ENCODE peak calls at places on chromosomes 6 and 20, in eight cellular contexts. T is kidney, X is ovary, H is breast epithelium, J is GM12865, Z is brain microvascular endothelial cell, G is lower leg skin, V is uterus. E is an unnamed sample.

GRCh38 chr6:169654590-169655391 is 47.0 kb downstream of the WDR27 start:
- DNase-seq in G (peak), T (peak), H (peak), X (peak), V (peak), J (peak), Z (peak), E (peak)

GRCh38 chr6:25389501-25389900 is 110.3 kb downstream of the CARMIL1 start:
- DNase-seq in H (no peak), X (no peak), Z (no peak), G (no peak), V (no peak), T (no peak), J (no peak), E (peak)

GRCh38 chr6:127302728-127303675 is 36.3 kb downstream of the RNF146 start:
- DNase-seq in H (no peak), Z (peak), T (no peak), V (peak), J (peak), G (peak), X (no peak), E (peak)

GRCh38 chr6:87700729-87701675 is 1.0 kb downstream of the AKIRIN2 start:
- DNase-seq in H (peak), X (peak), G (no peak), V (peak), Z (peak), T (peak), J (peak), E (peak)

GRCh38 chr20:62618622-62619529 is 23.4 kb upstream of the SLCO4A1 start:
- DNase-seq in X (no peak), Z (no peak), T (peak), V (no peak), H (no peak), J (peak), G (no peak), E (no peak)

GRCh38 chr6:36605560-36606391 is 11.6 kb downstream of the SRSF3 start:
- DNase-seq in H (no peak), T (no peak), G (no peak), X (no peak), J (no peak), Z (no peak), V (no peak), E (peak)

GRCh38 chr20:23228912-23229311 is 121.7 kb upstream of the NXT1 start:
- DNase-seq in Z (peak), V (no peak), T (no peak), H (no peak), J (no peak), X (no peak), G (no peak), E (no peak)

GRCh38 chr6:35669441-35669776 is 19.3 kb downstream of the FKBP5 start:
- DNase-seq in H (no peak), G (no peak), Z (peak), T (no peak), J (peak), V (no peak), X (no peak), E (no peak)

GRCh38 chr20:58829531-58829941 is 21.2 kb downstream of the GNAS-AS1 start:
- DNase-seq in J (no peak), X (no peak), Z (no peak), G (no peak), V (no peak), T (no peak), H (peak), E (no peak)

GRCh38 chr6:79630883-79631799 is at the start of gene SH3BGRL2:
- DNase-seq in H (peak), X (peak), J (peak), T (peak), V (peak), G (peak), Z (peak), E (peak)

GRCh38 chr6:60643870-60644269 is 1642.2 kb downstream of the KHDRBS2 start:
- DNase-seq in T (no peak), H (no peak), X (no peak), Z (no peak), G (no peak), V (no peak), J (no peak), E (no peak)

GRCh38 chr20:4603724-4604123 is 118.0 kb upstream of the PRND start:
- DNase-seq in Z (no peak), H (no peak), J (no peak), X (no peak), T (no peak), V (no peak), G (no peak), E (no peak)

GRCh38 chr6:154169193-154169847 is 130.3 kb downstream of the OPRM1 start:
- DNase-seq in T (no peak), X (no peak), V (no peak), Z (no peak), J (no peak), H (no peak), G (no peak), E (no peak)

GRCh38 chr6:140627002-140627401 is 1252.6 kb upstream of the CITED2 start:
- DNase-seq in Z (no peak), H (no peak), T (no peak), X (no peak), J (no peak), V (no peak), G (no peak), E (no peak)

GRCh38 chr20:10131612-10132345 is 86.9 kb upstream of the SNAP25 start:
- DNase-seq in Z (peak), X (peak), H (peak), G (no peak), J (no peak), T (peak), V (peak), E (peak)

GRCh38 chr6:4059115-4059777 is 19.7 kb downstream of the FAM217A start:
- DNase-seq in V (no peak), J (no peak), H (no peak), Z (peak), X (no peak), G (no peak), T (no peak), E (no peak)

GRCh38 chr20:58342104-58342945 is 32.8 kb downstream of the RAB22A start:
- DNase-seq in J (no peak), X (no peak), H (no peak), G (no peak), V (no peak), Z (peak), T (no peak), E (no peak)

GRCh38 chr20:57544838-57545564 is 15.9 kb upstream of the PCK1 start:
- DNase-seq in J (no peak), H (no peak), V (peak), Z (no peak), T (no peak), X (no peak), G (no peak), E (no peak)

GRCh38 chr6:17393335-17394191 is at the start of gene CAP2:
- DNase-seq in G (peak), X (peak), V (peak), Z (peak), J (no peak), T (peak), H (peak), E (peak)

GRCh38 chr6:35728663-35729348 is 8.0 kb upstream of the ARMC12 start:
- DNase-seq in G (peak), V (no peak), H (peak), Z (no peak), T (peak), X (peak), J (no peak), E (peak)

GRCh38 chr6:128421788-128422187 is 98.6 kb downstream of the PTPRK start:
- DNase-seq in H (peak), X (no peak), Z (no peak), T (no peak), V (no peak), J (no peak), G (no peak), E (no peak)

GRCh38 chr6:113047932-113048331 is 700.8 kb downstream of the RFPL4B start:
- DNase-seq in J (no peak), H (no peak), X (no peak), T (no peak), G (no peak), Z (no peak), V (no peak), E (no peak)

GRCh38 chr6:15870354-15871043 is 207.7 kb upstream of the DTNBP1 start:
- DNase-seq in V (no peak), X (no peak), G (no peak), J (no peak), T (no peak), Z (peak), H (no peak), E (no peak)

GRCh38 chr6:139903411-139904157 is 529.1 kb upstream of the CITED2 start:
- DNase-seq in X (no peak), G (no peak), H (no peak), Z (no peak), V (no peak), J (peak), T (no peak), E (no peak)

GRCh38 chr6:139834232-139834631 is 459.8 kb upstream of the CITED2 start:
- DNase-seq in G (peak), V (no peak), Z (no peak), X (no peak), J (no peak), H (no peak), T (no peak), E (no peak)

GRCh38 chr6:81751388-81752083 is 945 bp downstream of the TENT5A start:
- DNase-seq in V (peak), T (peak), X (peak), Z (peak), J (no peak), G (peak), H (peak), E (peak)

GRCh38 chr6:131281471-131282270 is 146.4 kb downstream of the AKAP7 start:
- DNase-seq in T (peak), Z (peak), J (peak), H (peak), X (peak), G (peak), V (no peak), E (peak)

GRCh38 chr6:150156460-150156859 is 13.6 kb downstream of the PPP1R14C start:
- DNase-seq in V (no peak), H (no peak), G (no peak), T (no peak), Z (no peak), J (no peak), X (no peak), E (no peak)

GRCh38 chr20:39004508-39004907 is 42.4 kb downstream of the DHX35 start:
- DNase-seq in Z (no peak), X (no peak), J (peak), T (peak), V (no peak), H (no peak), G (peak), E (no peak)

GRCh38 chr6:33080127-33081089 is 4.6 kb downstream of the HLA-DPB1 start:
- DNase-seq in G (no peak), J (no peak), T (peak), V (peak), H (peak), Z (peak), X (peak), E (peak)

GRCh38 chr6:63352587-63353281 is 33.0 kb upstream of the LGSN start:
- DNase-seq in G (peak), H (no peak), V (peak), J (peak), X (no peak), T (no peak), Z (peak), E (peak)

GRCh38 chr6:68741501-68742343 is 106.6 kb downstream of the ADGRB3 start:
- DNase-seq in Z (no peak), J (no peak), X (no peak), V (no peak), T (no peak), H (no peak), G (no peak), E (no peak)

GRCh38 chr6:96015321-96015790 is 418 bp upstream of the FUT9 start:
- DNase-seq in G (no peak), J (no peak), T (peak), X (no peak), V (no peak), Z (no peak), H (no peak), E (peak)

GRCh38 chr6:136696238-136696637 is 96.0 kb downstream of the MAP3K5 start:
- DNase-seq in Z (no peak), V (peak), J (no peak), X (no peak), H (no peak), G (no peak), T (no peak), E (peak)

GRCh38 chr6:144330588-144330987 is 45.5 kb downstream of the UTRN start:
- DNase-seq in J (no peak), X (no peak), Z (no peak), H (peak), T (peak), V (no peak), G (peak), E (no peak)

GRCh38 chr6:45609141-45609638 is 231.5 kb upstream of the SUPT3H start:
- DNase-seq in Z (peak), G (peak), T (no peak), V (no peak), H (no peak), J (no peak), X (no peak), E (no peak)
- H3K4me3 ChIP-seq in Z (no peak), G (no peak), T (no peak), V (no peak), H (no peak), J (no peak), X (no peak), E (no peak)

GRCh38 chr20:63785646-63786255 is 45.3 kb downstream of the ZBTB46 start:
- DNase-seq in X (no peak), H (no peak), Z (no peak), G (no peak), T (no peak), V (no peak), J (no peak), E (no peak)
- H3K4me3 ChIP-seq in X (no peak), H (no peak), Z (no peak), G (no peak), T (no peak), V (no peak), J (no peak), E (no peak)

GRCh38 chr20:840858-841567 is 7.5 kb downstream of the FAM110A start:
- DNase-seq in X (peak), J (no peak), H (peak), V (no peak), G (no peak), Z (no peak), T (peak), E (peak)
- H3K4me3 ChIP-seq in X (peak), J (peak), H (peak), V (peak), G (peak), Z (peak), T (no peak), E (no peak)

GRCh38 chr6:34143196-34143883 is 2.5 kb downstream of the GRM4 start:
- DNase-seq in H (no peak), V (no peak), J (no peak), T (peak), X (no peak), G (no peak), Z (no peak), E (no peak)
- H3K4me3 ChIP-seq in H (peak), V (no peak), J (no peak), T (no peak), X (no peak), G (no peak), Z (no peak), E (no peak)

GRCh38 chr20:50919567-50919966 is 11.7 kb downstream of the ADNP start:
- DNase-seq in H (no peak), Z (peak), J (no peak), V (peak), T (peak), G (peak), X (peak), E (peak)

GRCh38 chr20:50921055-50921454 is 10.2 kb downstream of the ADNP start:
- DNase-seq in H (no peak), X (no peak), G (no peak), J (no peak), Z (peak), V (no peak), T (no peak), E (no peak)

GRCh38 chr20:50916934-50917333 is 14.3 kb downstream of the ADNP start:
- DNase-seq in T (no peak), X (no peak), J (no peak), Z (no peak), H (no peak), V (no peak), G (no peak), E (no peak)

GRCh38 chr20:50916257-50916656 is 15.0 kb downstream of the ADNP start:
- DNase-seq in X (no peak), H (no peak), Z (peak), T (no peak), J (no peak), V (no peak), G (no peak), E (no peak)

GRCh38 chr20:50918403-50918802 is 12.8 kb downstream of the ADNP start:
- DNase-seq in H (no peak), V (no peak), Z (no peak), J (no peak), X (no peak), G (no peak), T (no peak), E (no peak)
- H3K4me3 ChIP-seq in H (no peak), V (no peak), Z (no peak), J (no peak), X (no peak), G (no peak), T (no peak), E (no peak)

DNA sequence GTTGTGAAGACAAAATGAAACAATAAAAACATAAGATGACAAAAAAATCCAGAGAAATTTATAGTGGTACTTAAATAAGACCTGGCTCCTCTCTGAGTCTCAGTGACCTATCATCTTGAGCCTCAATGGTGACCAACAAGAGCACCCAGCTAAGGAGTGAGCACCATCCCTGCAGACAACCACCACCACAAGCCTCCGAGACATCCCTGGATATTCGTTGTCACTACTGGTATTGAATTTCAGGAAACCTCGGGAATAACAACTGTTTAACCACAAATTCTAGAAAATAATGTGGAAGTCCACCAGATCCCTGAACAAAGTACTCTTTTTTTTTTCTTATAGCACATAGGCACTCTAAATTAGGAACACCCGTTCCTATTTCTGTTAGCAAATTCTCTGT is 32.2 kb upstream of the ADGRF5 start:
- DNase-seq in G (no peak), H (no peak), J (no peak), V (no peak), T (no peak), X (no peak), Z (no peak), E (no peak)
- H3K4me3 ChIP-seq in G (no peak), H (peak), J (no peak), V (no peak), T (peak), X (no peak), Z (no peak), E (no peak)

E was measured in adrenal gland.